ENCODE peak calls at places on chromosomes 4 and X, in four cellular contexts. S is CD8-positive, alpha-beta T cell; Q is caudate nucleus; A is HL-60. L is an unnamed sample.

GRCh38 chrX:107970073-107970472 is 12.1 kb downstream of the TEX13B start:
- DNase-seq in S (no peak), Q (no peak), A (no peak), L (no peak)

GRCh38 chr4:51884606-51885005 is 41.7 kb downstream of the DCUN1D4 start:
- DNase-seq in S (no peak), Q (no peak), A (no peak), L (no peak)

GRCh38 chrX:130079824-130080406 is 30.4 kb downstream of the ELF4 start:
- DNase-seq in S (peak), Q (peak), A (peak), L (peak)

GRCh38 chrX:135264210-135264609 is 12.3 kb downstream of the ETDA start:
- DNase-seq in S (no peak), Q (no peak), A (no peak), L (no peak)

GRCh38 chr4:148056879-148057278 is 325.0 kb downstream of the ARHGAP10 start:
- DNase-seq in S (peak), Q (no peak), A (peak), L (peak)

GRCh38 chr4:2786794-2787229 is 6.1 kb upstream of the SH3BP2 start:
- DNase-seq in S (no peak), Q (no peak), A (no peak), L (no peak)

GRCh38 chrX:150405576-150405975 is 42.5 kb downstream of the MAMLD1 start:
- DNase-seq in S (no peak), Q (no peak), A (no peak), L (no peak)

GRCh38 chrX:107025538-107025937 is 25.5 kb upstream of the MORC4 start:
- DNase-seq in S (no peak), Q (no peak), A (no peak), L (no peak)

GRCh38 chr4:75658881-75659280 is 14.3 kb downstream of the G3BP2 start:
- DNase-seq in S (no peak), Q (no peak), A (no peak), L (no peak)

GRCh38 chr4:16289872-16290554 is 63.7 kb upstream of the TAPT1 start:
- DNase-seq in S (no peak), Q (no peak), A (no peak), L (no peak)

GRCh38 chr4:168098257-168098717 is 6.0 kb downstream of the ANXA10 start:
- DNase-seq in S (no peak), Q (no peak), A (no peak), L (no peak)

GRCh38 chr4:176735300-176735699 is 57.4 kb downstream of the VEGFC start:
- DNase-seq in S (no peak), Q (no peak), A (no peak), L (no peak)

GRCh38 chrX:70720721-70721120 is 187.8 kb downstream of the TEX11 start:
- DNase-seq in S (no peak), Q (no peak), A (no peak), L (no peak)

GRCh38 chr4:42401171-42401570 is 3.9 kb downstream of the SHISA3 start:
- DNase-seq in S (no peak), Q (no peak), A (no peak), L (no peak)

GRCh38 chr4:97593248-97593647 is 550.0 kb downstream of the STPG2 start:
- DNase-seq in S (no peak), Q (no peak), A (no peak), L (no peak)

GRCh38 chr4:1777822-1778641 is 15.1 kb upstream of the FGFR3 start:
- DNase-seq in S (no peak), Q (no peak), A (no peak), L (no peak)

GRCh38 chrX:11239230-11239629 is 54.0 kb upstream of the AMELX start:
- DNase-seq in S (no peak), Q (no peak), A (no peak), L (no peak)

GRCh38 chr4:121788896-121789295 is 12.2 kb upstream of the EXOSC9 start:
- DNase-seq in S (no peak), Q (no peak), A (no peak), L (no peak)

GRCh38 chrX:119760026-119760902 is 1.9 kb downstream of the SOWAHD start:
- DNase-seq in S (no peak), Q (no peak), A (peak), L (no peak)

GRCh38 chr4:82892467-82892802 is 1.5 kb upstream of the SEC31A start:
- DNase-seq in S (no peak), Q (no peak), A (no peak), L (no peak)
- H3K27ac ChIP-seq in S (no peak), Q (no peak), A (no peak), L (no peak)

DNA sequence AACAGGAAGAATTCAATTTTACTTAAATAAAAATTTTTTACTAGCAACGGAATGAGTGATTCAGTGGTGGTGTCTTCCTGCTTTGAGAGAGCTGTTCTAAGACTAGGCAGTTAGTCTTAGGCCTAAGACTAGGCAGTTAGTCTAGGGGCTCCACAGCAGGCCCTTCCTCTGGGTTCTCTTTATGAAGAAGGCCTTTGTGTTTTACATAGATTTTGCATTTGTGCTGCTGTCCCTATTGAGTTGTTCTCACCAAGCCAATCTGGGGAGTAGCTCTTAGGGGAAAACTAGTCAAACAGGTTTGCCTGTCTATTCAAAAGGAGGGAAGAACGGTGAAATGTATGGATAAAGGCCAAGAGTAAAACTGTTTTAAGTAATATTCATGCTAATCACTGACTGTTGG is 7.6 kb downstream of the UGT8 start:
- DNase-seq in S (no peak), Q (no peak), A (no peak), L (no peak)
- H3K27ac ChIP-seq in S (no peak), Q (no peak), A (no peak), L (no peak)

GRCh38 chr4:86898562-86898961 is 6.3 kb upstream of the C4orf36 start:
- DNase-seq in S (no peak), Q (no peak), A (no peak), L (no peak)
- H3K27ac ChIP-seq in S (no peak), Q (no peak), A (no peak), L (no peak)

DNA sequence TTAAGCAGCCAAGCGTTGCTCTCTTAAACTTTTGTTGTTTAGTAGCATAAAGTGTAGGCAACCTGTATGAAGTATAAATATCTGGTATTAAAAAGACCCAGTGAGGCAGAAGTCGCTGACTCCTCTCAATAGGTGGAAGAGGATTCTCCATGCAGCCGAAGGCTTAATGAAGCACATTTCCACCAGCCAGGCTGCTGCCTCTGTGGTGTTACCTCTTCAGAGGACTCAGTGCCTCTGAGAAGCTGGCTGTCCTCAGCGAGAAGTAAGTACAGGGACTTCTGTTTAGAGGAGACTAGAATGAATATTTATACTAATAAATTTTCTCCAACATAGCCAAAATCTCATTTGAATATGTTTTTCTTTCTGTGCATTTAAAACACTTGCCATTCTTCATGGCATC is 6.0 kb downstream of the SORBS2 start:
- DNase-seq in S (no peak), Q (no peak), A (no peak), L (no peak)
- H3K27ac ChIP-seq in S (no peak), Q (no peak), A (no peak), L (no peak)

DNA sequence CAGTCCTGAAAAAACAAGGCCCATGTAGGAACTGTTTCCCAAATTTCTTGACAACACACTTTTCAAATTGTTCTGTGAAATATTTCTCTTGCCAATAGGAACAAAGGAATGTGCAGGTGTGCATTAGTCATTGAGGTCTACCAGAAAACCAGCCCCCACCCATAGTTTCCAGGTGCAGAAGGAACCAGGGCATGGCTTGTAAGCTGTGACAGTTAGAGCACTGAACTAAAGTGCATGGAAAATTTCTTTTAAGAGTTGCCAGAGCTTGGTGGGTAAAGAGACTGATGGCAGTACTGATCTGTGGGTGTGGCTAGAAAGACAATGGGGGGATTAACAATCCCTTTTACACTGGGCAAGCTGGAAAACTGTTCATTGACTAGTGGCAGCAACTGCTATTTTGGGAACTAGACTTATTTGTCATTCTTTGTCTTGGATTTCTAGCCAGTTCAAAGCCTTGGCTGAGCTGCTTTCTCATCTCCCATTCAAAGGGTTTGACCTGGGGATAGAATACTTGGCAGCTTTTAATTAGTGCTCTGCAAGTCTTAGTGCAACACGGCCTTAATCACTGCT is 326.8 kb downstream of the PCDH19 start:
- DNase-seq in S (no peak), Q (no peak), A (no peak), L (no peak)
- H3K27ac ChIP-seq in S (no peak), Q (no peak), A (no peak), L (no peak)

DNA sequence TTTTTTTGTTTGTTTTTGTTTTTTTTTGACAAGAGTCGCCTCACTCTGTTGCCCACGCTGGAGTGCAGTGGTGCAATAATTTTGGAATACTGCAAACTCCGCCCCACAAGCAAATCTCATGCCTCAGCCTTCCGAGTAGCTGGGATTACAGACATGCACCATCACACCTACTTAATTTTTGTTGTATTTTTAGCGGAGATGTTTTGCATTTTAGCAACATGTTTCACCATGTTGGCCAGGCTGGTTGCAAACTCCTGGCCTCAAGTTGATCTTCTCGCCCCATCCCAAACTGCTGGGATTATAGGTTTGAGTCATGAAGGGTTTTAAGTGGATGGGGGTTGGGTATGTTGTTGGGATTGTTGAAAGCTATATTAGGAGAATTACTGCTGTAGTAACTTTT is 270.9 kb upstream of the LCORL start:
- DNase-seq in S (no peak), Q (no peak), A (no peak), L (no peak)
- H3K27ac ChIP-seq in S (no peak), Q (no peak), A (no peak), L (no peak)

GRCh38 chr4:80024335-80024734 is 48.7 kb downstream of the ANTXR2 start:
- DNase-seq in S (no peak), Q (no peak), A (no peak), L (no peak)
- H3K27ac ChIP-seq in S (no peak), Q (no peak), A (no peak), L (no peak)

GRCh38 chr4:103425406-103425805 is 227.3 kb upstream of the CENPE start:
- DNase-seq in S (no peak), Q (no peak), A (no peak), L (no peak)
- H3K27ac ChIP-seq in S (no peak), Q (no peak), A (no peak), L (no peak)

GRCh38 chr4:87049508-87049907 is 114.7 kb downstream of the AFF1 start:
- DNase-seq in S (no peak), Q (no peak), A (no peak), L (no peak)
- H3K27ac ChIP-seq in S (no peak), Q (no peak), A (no peak), L (no peak)